ENCODE peak calls at places on chromosome 17, in eight cellular contexts. G is GM23338; P is HCT116; S is CD8-positive, alpha-beta T cell; N is upper lobe of right lung; F is gastrocnemius medialis; Z is BE2C; Y is RWPE2. D is an unnamed sample.

GRCh38 chr17:81511800-81512559 is 619 bp downstream of the ACTG1 start:
- DNase-seq in P (no peak), S (no peak), G (no peak), Z (peak; percentile 27), Y (peak; percentile 74), F (no peak), N (no peak), D (no peak)

GRCh38 chr17:4539576-4540223 is 15.5 kb downstream of the MYBBP1A start:
- DNase-seq in N (no peak), F (no peak), G (no peak), Y (no peak), S (no peak), P (no peak), Z (no peak), D (no peak)

GRCh38 chr17:67891481-67892119 is 66.3 kb downstream of the BPTF start:
- DNase-seq in F (no peak), P (peak; percentile 6), Y (no peak), S (no peak), N (no peak), G (peak; percentile 22), Z (peak; percentile 67), D (no peak)

GRCh38 chr17:50151937-50152547 is 1.6 kb upstream of the PPP1R9B start:
- DNase-seq in S (no peak), Y (peak; percentile 95), P (peak; percentile 95), Z (peak; percentile 85), N (peak; percentile 87), F (peak; percentile 73), G (peak; percentile 96), D (peak; percentile 88)

GRCh38 chr17:3039748-3040147 is 23.7 kb downstream of the OR1D5 start:
- DNase-seq in N (no peak), G (no peak), F (no peak), S (no peak), Z (no peak), Y (no peak), P (no peak), D (no peak)

GRCh38 chr17:44558349-44559287 is 1.3 kb downstream of the FZD2 start:
- DNase-seq in S (no peak), N (no peak), P (no peak), F (no peak), Z (no peak), G (peak; percentile 59), Y (no peak), D (no peak)

GRCh38 chr17:37086329-37086728 is 137.6 kb downstream of the AATF start:
- DNase-seq in Z (no peak), Y (no peak), F (no peak), N (no peak), S (no peak), G (no peak), P (no peak), D (no peak)

GRCh38 chr17:80513201-80513600 is 31.4 kb upstream of the RPTOR start:
- DNase-seq in F (no peak), Z (no peak), Y (no peak), S (no peak), P (no peak), G (no peak), N (no peak), D (no peak)

GRCh38 chr17:74922694-74923537 is at the start of gene USH1G:
- DNase-seq in Z (no peak), G (peak; percentile 36), Y (no peak), P (no peak), F (no peak), N (no peak), S (no peak), D (no peak)

GRCh38 chr17:81328489-81328888 is 33.4 kb upstream of the SLC38A10 start:
- DNase-seq in Y (no peak), Z (no peak), F (no peak), P (no peak), S (no peak), G (no peak), N (peak; percentile 83), D (no peak)

GRCh38 chr17:74212262-74212912 is 984 bp upstream of the TTYH2 start:
- DNase-seq in Y (no peak), F (no peak), N (no peak), P (no peak), G (peak; percentile 62), S (no peak), Z (no peak), D (no peak)

GRCh38 chr17:64573214-64573613 is 66.4 kb downstream of the CEP95 start:
- DNase-seq in Y (no peak), F (no peak), G (no peak), S (no peak), P (no peak), Z (no peak), N (no peak), D (no peak)

GRCh38 chr17:72458301-72458700 is 337.5 kb downstream of the SOX9 start:
- DNase-seq in F (no peak), G (no peak), N (no peak), Y (no peak), Z (no peak), S (no peak), P (no peak), D (no peak)

GRCh38 chr17:8711291-8711690 is 33.3 kb downstream of the CCDC42 start:
- DNase-seq in N (no peak), G (no peak), Y (no peak), S (no peak), Z (no peak), P (no peak), F (no peak), D (no peak)

DNA sequence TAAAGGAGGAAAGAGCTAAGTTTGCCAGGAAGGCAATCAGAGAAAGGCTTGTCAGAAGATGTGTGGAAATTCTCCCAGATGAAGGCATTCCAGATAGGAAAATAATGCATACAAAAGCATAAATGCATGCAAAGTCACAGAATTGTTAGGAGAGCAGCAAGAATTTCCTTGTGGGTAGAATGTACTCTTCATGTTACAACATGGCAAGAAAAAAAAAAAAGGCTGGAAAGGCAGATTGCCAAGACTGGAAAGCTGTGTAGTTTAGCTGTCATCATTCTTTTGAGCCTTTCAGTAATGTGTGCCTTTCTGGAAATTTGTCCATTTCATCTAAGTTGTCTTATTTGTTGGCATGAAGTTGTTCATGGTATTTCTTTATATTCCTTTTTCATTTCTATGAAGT is 71.0 kb upstream of the EFCAB3 start:
- DNase-seq in G (no peak), N (no peak), P (no peak), Y (no peak), F (no peak), S (no peak), Z (no peak), D (no peak)
- TF ChIP-seq CTCF in G (no peak), N (no peak), P (no peak), Y (no peak), F (no peak), S (no peak), Z (no peak), D (no peak)

DNA sequence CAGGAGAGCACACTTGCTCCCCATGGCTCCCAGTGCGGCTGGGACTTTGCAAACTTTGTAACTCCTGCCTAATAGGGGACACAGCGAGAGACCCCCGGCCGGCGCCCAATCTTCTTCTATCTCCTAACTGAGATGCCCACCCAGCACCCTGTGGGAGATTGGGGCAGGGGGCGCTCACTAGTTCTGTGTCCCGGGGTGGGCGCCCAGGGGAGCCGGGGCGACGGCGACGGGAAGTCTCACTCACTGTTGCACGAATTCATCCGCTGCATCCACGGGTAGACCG is 3.9 kb upstream of the HOXB5 start:
- DNase-seq in F (no peak), Y (no peak), Z (no peak), N (no peak), S (no peak), G (no peak), P (no peak), D (no peak)
- H3K4me3 ChIP-seq in F (peak overlapping the region; percentile 48), Y (peak overlapping the region; percentile 38), Z (no peak overlapping the region), N (peak overlapping the region; percentile 62), S (peak overlapping the region; percentile 56), G (peak overlapping the region; percentile 38), P (no peak overlapping the region), D (no peak overlapping the region)

GRCh38 chr17:18246880-18247612 is 11.5 kb downstream of the FLII start:
- DNase-seq in G (peak; percentile 97), N (peak; percentile 94), P (no peak), F (no peak), Z (peak; percentile 72), Y (peak; percentile 94), S (no peak), D (no peak)
- TF ChIP-seq CTCF in G (no peak), N (no peak), P (no peak), F (no peak), Z (no peak), Y (no peak), S (no peak), D (no peak)

GRCh38 chr17:29712677-29713076 is 90.0 kb upstream of the CORO6 start:
- DNase-seq in Z (no peak), G (no peak), F (no peak), S (no peak), N (no peak), P (no peak), Y (no peak), D (no peak)

GRCh38 chr17:29711588-29712385 is 89.1 kb upstream of the CORO6 start:
- DNase-seq in Y (no peak), P (no peak), G (peak; percentile 55), S (no peak), F (no peak), Z (peak; percentile 28), N (no peak), D (no peak)

GRCh38 chr17:29715680-29716079 is 93.0 kb upstream of the CORO6 start:
- DNase-seq in N (no peak), Z (no peak), Y (no peak), P (no peak), G (no peak), F (no peak), S (no peak), D (no peak)

GRCh38 chr17:29714146-29714545 is 91.4 kb upstream of the CORO6 start:
- DNase-seq in S (no peak), G (no peak), Z (no peak), P (no peak), Y (no peak), N (no peak), F (no peak), D (no peak)

GRCh38 chr17:29713626-29714025 is 90.9 kb upstream of the CORO6 start:
- DNase-seq in Y (no peak), S (no peak), P (no peak), Z (no peak), F (no peak), G (no peak), N (no peak), D (no peak)
- H3K4me3 ChIP-seq in Y (no peak overlapping the region), S (no peak overlapping the region), P (no peak overlapping the region), Z (no peak overlapping the region), F (no peak overlapping the region), G (no peak overlapping the region), N (no peak overlapping the region), D (no peak overlapping the region)

GRCh38 chr17:42819939-42820535 is 4.0 kb downstream of the BECN1 start:
- DNase-seq in P (peak; percentile 21), Z (peak; percentile 81), S (peak; percentile 26), F (no peak), N (peak; percentile 74), Y (no peak), G (peak; percentile 93), D (no peak)
- TF ChIP-seq CTCF in P (peak; percentile 74), Z (peak; percentile 92), S (peak; percentile 73), F (no peak), N (peak; percentile 70), Y (peak; percentile 66), G (peak; percentile 87), D (peak; percentile 90)

DNA sequence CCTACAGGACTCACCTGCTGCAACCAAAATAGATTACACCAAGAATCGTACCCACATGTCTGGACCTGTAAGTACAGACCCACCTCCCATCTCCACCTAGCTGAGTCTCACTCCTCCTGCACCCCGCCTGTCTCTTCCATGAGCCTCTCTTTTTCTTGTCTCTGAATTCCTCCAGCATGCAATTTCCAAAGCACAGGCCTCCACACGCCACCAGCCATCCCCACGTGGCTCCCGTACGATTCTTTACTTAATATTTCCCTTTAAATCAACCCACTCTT is 1.2 kb downstream of the RPH3AL start:
- DNase-seq in G (no peak), Y (no peak), N (no peak), S (no peak), F (no peak), P (no peak), Z (no peak), D (no peak)
- H3K4me3 ChIP-seq in G (no peak overlapping the region), Y (no peak overlapping the region), N (peak overlapping the region; percentile 25), S (no peak overlapping the region), F (no peak overlapping the region), P (no peak overlapping the region), Z (no peak overlapping the region), D (no peak overlapping the region)

D was measured in HFF-Myc.